ENCODE peak calls at places on chromosomes 7 and 10, in seven cellular contexts. S is ascending aorta, Z is astrocyte of the spinal cord, G is GM23338, U is neural crest cell, Q is left ventricle myocardium inferior, L is endothelial cell of umbilical vein. K is an unnamed sample.

GRCh38 chr10:208616-209015 is 73.4 kb downstream of the ZMYND11 start:
- DNase-seq in S (no peak), Q (no peak), L (no peak), Z (no peak), G (no peak), U (no peak), K (no peak)

GRCh38 chr10:102175415-102175814 is 23.2 kb downstream of the NOLC1 start:
- DNase-seq in Z (peak), L (no peak), Q (no peak), G (no peak), S (no peak), U (no peak), K (no peak)

GRCh38 chr7:146116452-146117219 is at the start of gene CNTNAP2:
- DNase-seq in Q (peak), L (no peak), U (peak), Z (peak), S (no peak), G (peak), K (no peak)

GRCh38 chr10:11163990-11164805 is 146.5 kb downstream of the CELF2 start:
- DNase-seq in Z (no peak), U (peak), S (no peak), L (no peak), G (no peak), Q (peak), K (no peak)

GRCh38 chr7:119270045-119270464 is 1002.9 kb upstream of the KCND2 start:
- DNase-seq in S (no peak), Q (no peak), L (peak), G (peak), Z (peak), U (peak), K (no peak)

GRCh38 chr10:29839826-29840515 is 205.2 kb upstream of the SVIL start:
- DNase-seq in G (peak), Q (no peak), U (no peak), L (no peak), S (no peak), Z (no peak), K (no peak)

GRCh38 chr7:10934292-10934691 is 39.4 kb upstream of the PHF14 start:
- DNase-seq in G (no peak), Z (no peak), L (no peak), S (no peak), U (no peak), Q (no peak), K (no peak)

GRCh38 chr10:99945286-99945685 is 64.5 kb downstream of the DNMBP start:
- DNase-seq in S (no peak), G (no peak), Q (no peak), U (no peak), Z (peak), L (peak), K (no peak)

GRCh38 chr7:88368686-88369085 is 62.0 kb upstream of the STEAP4 start:
- DNase-seq in Q (no peak), G (no peak), L (no peak), U (no peak), Z (no peak), S (no peak), K (no peak)

GRCh38 chr10:34403512-34403911 is 411.6 kb downstream of the PARD3 start:
- DNase-seq in Q (no peak), S (no peak), L (no peak), U (no peak), G (no peak), Z (peak), K (no peak)

GRCh38 chr10:60894816-60895215 is 49.2 kb downstream of the RHOBTB1 start:
- DNase-seq in L (no peak), U (no peak), Q (no peak), S (no peak), Z (no peak), G (no peak), K (no peak)

GRCh38 chr10:69494626-69495558 is 43.6 kb downstream of the TSPAN15 start:
- DNase-seq in G (no peak), Q (no peak), Z (no peak), U (peak), L (no peak), S (no peak), K (no peak)

GRCh38 chr10:123275183-123275549 is 121.0 kb downstream of the BUB3 start:
- DNase-seq in L (no peak), G (no peak), Z (no peak), Q (no peak), U (no peak), S (no peak), K (no peak)

GRCh38 chr10:124092270-124093075 is 925 bp downstream of the CHST15 start:
- DNase-seq in G (peak), S (no peak), Q (peak), U (peak), L (peak), Z (peak), K (peak)

GRCh38 chr7:95929710-95930295 is 157.4 kb downstream of the DYNC1I1 start:
- DNase-seq in L (no peak), Q (no peak), U (no peak), G (no peak), Z (no peak), S (no peak), K (no peak)

GRCh38 chr7:12895296-12895695 is 207.9 kb downstream of the ARL4A start:
- DNase-seq in L (no peak), U (no peak), Z (no peak), S (no peak), Q (no peak), G (no peak), K (no peak)

GRCh38 chr7:29798422-29798821 is 7.9 kb upstream of the WIPF3 start:
- DNase-seq in G (no peak), L (no peak), Z (no peak), S (no peak), Q (no peak), U (no peak), K (no peak)

GRCh38 chr10:110850099-110850498 is 21.6 kb upstream of the PDCD4 start:
- DNase-seq in S (no peak), U (no peak), G (no peak), Q (no peak), Z (no peak), L (no peak), K (no peak)

GRCh38 chr10:14608381-14609001 is 166.2 kb downstream of the FAM107B start:
- DNase-seq in Z (no peak), S (no peak), G (no peak), U (no peak), L (no peak), Q (no peak), K (peak)

GRCh38 chr10:132685121-132685891 is 100.6 kb downstream of the NKX6-2 start:
- DNase-seq in Q (peak), G (no peak), S (no peak), U (peak), Z (peak), L (no peak), K (peak)

GRCh38 chr7:121126801-121127534 is 138.5 kb downstream of the CPED1 start:
- DNase-seq in G (peak), L (peak), U (no peak), Q (no peak), Z (peak), S (no peak), K (no peak)

GRCh38 chr10:133326745-133327650 is 9.7 kb downstream of the CALY start:
- DNase-seq in S (no peak), Z (peak), Q (no peak), U (no peak), G (no peak), L (no peak), K (no peak)

GRCh38 chr7:28145931-28146330 is 34.7 kb downstream of the JAZF1 start:
- DNase-seq in Z (no peak), G (no peak), L (no peak), Q (no peak), S (no peak), U (no peak), K (no peak)

GRCh38 chr7:67019562-67020390 is 23.1 kb downstream of the TYW1 start:
- DNase-seq in L (no peak), S (no peak), U (no peak), Q (no peak), G (no peak), Z (no peak), K (no peak)

GRCh38 chr7:124155400-124156022 is 122.6 kb upstream of the TMEM229A start:
- DNase-seq in Q (no peak), Z (peak), U (no peak), G (peak), S (no peak), L (peak), K (no peak)

GRCh38 chr10:43249962-43250624 is 16.8 kb downstream of the RASGEF1A start:
- DNase-seq in U (no peak), Q (peak), G (peak), L (no peak), S (no peak), Z (no peak), K (peak)

GRCh38 chr7:38189256-38189938 is 11.4 kb downstream of the STARD3NL start:
- DNase-seq in L (no peak), Q (no peak), Z (no peak), G (no peak), S (no peak), U (no peak), K (no peak)

GRCh38 chr7:5525271-5526189 is 101.9 kb upstream of the TNRC18 start:
- DNase-seq in S (no peak), Q (no peak), Z (peak), L (peak), G (peak), U (no peak), K (no peak)

GRCh38 chr10:85045046-85045445 is 716.7 kb downstream of the CCSER2 start:
- DNase-seq in G (no peak), U (no peak), Z (no peak), Q (no peak), S (no peak), L (no peak), K (no peak)

GRCh38 chr10:80787952-80788351 is 250.2 kb downstream of the SH2D4B start:
- DNase-seq in L (no peak), Q (no peak), G (no peak), S (no peak), Z (no peak), U (no peak), K (no peak)

GRCh38 chr10:119667562-119668328 is 16.6 kb downstream of the BAG3 start:
- DNase-seq in G (no peak), Z (peak), S (peak), U (peak), Q (peak), L (no peak), K (no peak)

GRCh38 chr10:118256209-118256608 is 85.9 kb downstream of the FAM204A start:
- DNase-seq in G (no peak), L (no peak), Q (no peak), Z (no peak), U (no peak), S (no peak), K (no peak)

GRCh38 chr10:9294132-9294663 is 1239.7 kb downstream of the GATA3 start:
- DNase-seq in G (no peak), U (no peak), Z (no peak), Q (no peak), S (no peak), L (no peak), K (no peak)

GRCh38 chr10:50990568-50991495 is 83.5 kb upstream of the PRKG1 start:
- DNase-seq in Q (peak), L (peak), S (peak), Z (peak), U (no peak), G (peak), K (no peak)

GRCh38 chr10:94859086-94859485 is 79.4 kb upstream of the CYP2C9 start:
- DNase-seq in U (no peak), S (no peak), Q (no peak), L (no peak), Z (no peak), G (no peak), K (no peak)

GRCh38 chr10:132524443-132525285 is 12.9 kb upstream of the INPP5A start:
- DNase-seq in U (no peak), Z (no peak), Q (peak), S (no peak), G (no peak), L (no peak), K (peak)

GRCh38 chr10:71033396-71033980 is 145.1 kb upstream of the PCBD1 start:
- DNase-seq in L (no peak), Z (no peak), G (peak), U (no peak), Q (no peak), S (no peak), K (no peak)

GRCh38 chr10:78745445-78745844 is 323.3 kb upstream of the ZMIZ1 start:
- DNase-seq in U (no peak), Z (no peak), S (no peak), L (no peak), Q (no peak), G (no peak), K (peak)
- TF ChIP-seq CTCF in U (no peak), Z (no peak), S (no peak), L (no peak), Q (no peak), G (no peak), K (no peak)

GRCh38 chr10:52566471-52567246 is 205.9 kb downstream of the MBL2 start:
- DNase-seq in L (peak), G (peak), S (no peak), Z (peak), U (no peak), Q (no peak), K (no peak)
- TF ChIP-seq CTCF in L (peak), G (peak), S (no peak), Z (peak), U (peak), Q (peak), K (no peak)

GRCh38 chr10:33273295-33274002 is 61.0 kb downstream of the NRP1 start:
- DNase-seq in Q (peak), Z (peak), S (peak), U (no peak), L (peak), G (peak), K (no peak)
- TF ChIP-seq CTCF in Q (peak), Z (no peak), S (no peak), U (no peak), L (no peak), G (no peak), K (no peak)

GRCh38 chr10:47309403-47310089 is 9.5 kb downstream of the GDF10 start:
- DNase-seq in G (peak), L (no peak), Z (no peak), Q (no peak), U (no peak), S (no peak), K (no peak)
- TF ChIP-seq CTCF in G (peak), L (peak), Z (peak), Q (peak), U (peak), S (no peak), K (peak)

GRCh38 chr7:26227987-26228386 is 26.4 kb downstream of the CBX3 start:
- DNase-seq in S (no peak), U (no peak), G (no peak), Z (no peak), Q (no peak), L (no peak), K (no peak)
- TF ChIP-seq CTCF in S (no peak), U (no peak), G (no peak), Z (no peak), Q (no peak), L (no peak), K (no peak)

GRCh38 chr10:91311601-91312000 is 91.1 kb downstream of the PCGF5 start:
- DNase-seq in S (no peak), G (no peak), L (no peak), Z (no peak), Q (no peak), U (no peak), K (no peak)
- TF ChIP-seq CTCF in S (no peak), G (no peak), L (no peak), Z (no peak), Q (no peak), U (no peak), K (no peak)

GRCh38 chr10:28240400-28240799 is 62.5 kb downstream of the MPP7 start:
- DNase-seq in L (no peak), S (no peak), Z (no peak), G (no peak), U (no peak), Q (no peak), K (no peak)
- TF ChIP-seq CTCF in L (no peak), S (no peak), Z (no peak), G (no peak), U (no peak), Q (no peak), K (no peak)

GRCh38 chr10:103918053-103918846 is at the start of gene STN1:
- DNase-seq in L (peak), G (peak), S (peak), Q (peak), U (peak), Z (peak), K (peak)
- TF ChIP-seq CTCF in L (no peak), G (peak), S (no peak), Q (no peak), U (peak), Z (no peak), K (no peak)

GRCh38 chr7:26390016-26390415 is 98.4 kb downstream of the SNX10 start:
- DNase-seq in Z (no peak), S (no peak), Q (no peak), U (no peak), L (no peak), G (peak), K (no peak)
- TF ChIP-seq CTCF in Z (no peak), S (no peak), Q (no peak), U (no peak), L (no peak), G (no peak), K (no peak)

K was measured in CD14-positive monocyte.